ENCODE peak calls at places on chromosomes 4 and X, in five cellular contexts. P, D, J, V and M are unnamed samples.
A peak's percentile ranks its signal among the peaks of the same experiment; 100 is the strongest.

GRCh38 chr4:22668301-22668700 is 24.4 kb upstream of the GBA3 start:
- DNase-seq in D (no peak), P (no peak), V (no peak), J (no peak), M (no peak)

GRCh38 chr4:139851639-139852038 is 186.0 kb downstream of the MGST2 start:
- DNase-seq in P (no peak), V (no peak), D (no peak), J (no peak), M (no peak)

GRCh38 chrX:1592863-1593201 is 1.4 kb downstream of the AKAP17A start:
- DNase-seq in P (no peak), J (no peak), D (no peak), V (no peak), M (no peak)

GRCh38 chr4:74440356-74440755 is 4.6 kb upstream of the AREG start:
- DNase-seq in V (no peak), P (no peak), D (no peak), J (no peak), M (no peak)

GRCh38 chr4:105059337-105059736 is 87.3 kb upstream of the TET2 start:
- DNase-seq in V (peak; percentile 65), P (peak; percentile 38), J (no peak), D (no peak), M (no peak)

GRCh38 chr4:168621806-168622589 is 125.1 kb downstream of the PALLD start:
- DNase-seq in V (no peak), J (no peak), D (no peak), P (no peak), M (no peak)

GRCh38 chrX:4805559-4805958 is 1092.1 kb upstream of the PRKX start:
- DNase-seq in V (no peak), D (peak; percentile 33), J (no peak), P (no peak), M (no peak)

GRCh38 chr4:154779362-154779947 is 1.6 kb upstream of the RBM46 start:
- DNase-seq in J (peak; percentile 10), D (no peak), P (peak; percentile 37), V (no peak), M (no peak)

GRCh38 chr4:123878976-123879375 is 482.4 kb downstream of the SPRY1 start:
- DNase-seq in V (no peak), P (no peak), D (no peak), J (no peak), M (no peak)

GRCh38 chr4:12421364-12421763 is 992.7 kb upstream of the HS3ST1 start:
- DNase-seq in J (no peak), P (no peak), D (no peak), V (no peak), M (no peak)

GRCh38 chr4:31199644-31200043 is 479.5 kb downstream of the PCDH7 start:
- DNase-seq in D (no peak), J (no peak), P (no peak), V (no peak), M (no peak)

GRCh38 chr4:5942947-5943346 is 50.1 kb upstream of the CRMP1 start:
- DNase-seq in D (no peak), P (no peak), J (no peak), V (no peak), M (no peak)

GRCh38 chr4:46491455-46491854 is 101.5 kb upstream of the GABRA2 start:
- DNase-seq in P (no peak), D (no peak), J (no peak), V (no peak), M (no peak)

GRCh38 chr4:153541426-153542096 is 75.4 kb downstream of the TMEM131L start:
- DNase-seq in J (peak; percentile 49), P (no peak), D (no peak), V (no peak), M (no peak)

GRCh38 chrX:40581333-40581910 is 652 bp downstream of the ATP6AP2 start:
- DNase-seq in V (no peak), D (no peak), P (no peak), J (no peak), M (no peak)

GRCh38 chrX:155949098-155949497 is 48.4 kb upstream of the IL9R start:
- DNase-seq in V (no peak), D (no peak), P (no peak), J (no peak), M (no peak)

GRCh38 chr4:7928711-7929505 is 10.8 kb downstream of the AFAP1 start:
- DNase-seq in D (no peak), V (no peak), J (no peak), P (no peak), M (no peak)
- TF ChIP-seq CTCF in D (no peak), V (no peak), J (peak; percentile 22), P (no peak), M (no peak)

GRCh38 chrX:19017271-19017670 is 33.4 kb upstream of the PHKA2 start:
- DNase-seq in P (peak; percentile 16), V (no peak), D (no peak), J (no peak), M (no peak)
- TF ChIP-seq CTCF in P (no peak), V (peak; percentile 70), D (no peak), J (peak; percentile 56), M (no peak)

DNA sequence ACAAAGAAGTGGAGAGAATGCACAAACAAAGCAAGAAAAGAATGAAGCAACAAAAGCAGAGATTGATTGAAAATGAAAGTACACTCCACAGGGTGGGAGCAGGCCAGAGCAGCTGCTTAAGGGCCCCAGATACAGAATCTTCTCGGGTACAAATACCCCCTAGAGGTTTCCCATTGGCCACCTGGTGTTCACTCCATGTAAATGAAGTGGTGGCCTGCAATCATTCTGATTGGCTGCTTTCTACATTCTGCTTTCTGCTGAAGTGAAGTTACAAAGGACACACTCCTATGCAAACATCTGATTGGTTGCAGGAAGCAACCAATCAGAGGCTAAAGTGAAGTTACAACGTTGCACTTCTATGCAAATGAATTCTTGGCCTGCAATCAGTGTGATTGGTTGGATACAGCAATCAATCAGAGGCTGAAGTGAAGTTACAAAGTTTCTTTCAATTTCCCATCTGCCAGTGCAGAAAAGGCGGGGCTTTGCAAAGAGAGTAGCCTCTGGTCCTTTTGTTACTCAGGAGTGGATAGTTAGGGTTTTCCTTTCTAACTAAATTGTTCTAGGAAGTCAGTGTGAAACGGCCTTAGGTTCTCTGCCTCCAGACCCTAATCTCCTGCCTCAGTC is 19.0 kb upstream of the GPC4 start:
- DNase-seq in D (no peak), P (no peak), J (no peak), V (no peak), M (no peak)
- TF ChIP-seq CTCF in D (no peak), P (no peak), J (no peak), V (no peak), M (no peak)

DNA sequence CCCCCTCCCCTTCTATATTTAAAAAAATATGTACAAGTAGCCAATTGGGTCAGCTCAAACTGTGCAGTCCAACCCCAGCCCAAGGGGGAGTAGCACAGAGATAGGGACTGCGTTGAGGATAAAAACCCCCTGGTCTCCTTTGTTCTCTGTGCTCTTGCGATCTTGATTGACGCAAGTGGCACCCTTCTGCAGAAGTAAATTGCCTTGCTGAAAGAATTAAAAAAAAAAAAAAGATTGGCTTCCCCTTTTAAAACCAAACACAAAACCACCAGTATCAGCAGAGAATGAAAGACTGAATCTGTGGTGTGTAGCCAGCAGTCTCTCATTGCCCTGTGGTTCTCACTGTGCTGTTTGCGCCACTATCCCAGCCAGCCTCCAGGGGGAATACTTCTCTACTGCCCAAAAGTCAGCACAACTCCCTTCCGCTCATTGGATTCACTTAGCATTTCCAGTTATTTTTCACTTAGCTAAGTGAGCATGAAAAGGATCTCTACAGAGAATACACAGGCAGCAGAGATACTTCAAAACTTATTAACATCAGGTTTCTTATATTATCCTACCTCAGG is 29.7 kb downstream of the MANBA start:
- DNase-seq in P (no peak), V (no peak), J (no peak), D (no peak), M (no peak)
- TF ChIP-seq CTCF in P (no peak), V (no peak), J (peak; percentile 38), D (no peak), M (no peak)

GRCh38 chrX:103488332-103488731 is 31.0 kb downstream of the RAB40A start:
- DNase-seq in P (no peak), J (no peak), D (no peak), V (no peak), M (no peak)
- TF ChIP-seq CTCF in P (no peak), J (peak; percentile 27), D (no peak), V (peak; percentile 40), M (no peak)

DNA sequence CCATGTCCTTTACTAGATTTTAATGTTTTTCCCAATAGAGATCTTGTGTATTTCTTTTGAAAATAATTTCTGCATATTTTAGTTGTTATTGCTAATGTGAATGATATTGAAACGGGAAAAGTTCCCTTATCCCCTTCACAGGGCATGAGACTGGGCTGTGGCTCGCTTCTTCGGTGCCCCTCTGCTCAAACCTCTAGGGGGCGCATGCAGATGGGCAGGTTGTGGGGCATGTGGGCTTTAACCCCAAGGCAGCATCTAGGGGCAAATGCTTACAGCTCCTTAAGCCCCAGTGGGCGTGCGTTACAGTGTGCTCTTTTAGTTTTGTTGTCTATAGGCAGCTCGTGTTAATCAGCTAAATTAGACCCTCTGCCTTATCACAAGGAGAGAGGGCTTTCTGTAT is 194.7 kb downstream of the OPHN1 start:
- DNase-seq in J (no peak), V (no peak), D (no peak), P (no peak), M (no peak)
- TF ChIP-seq CTCF in J (peak; percentile 48), V (peak; percentile 63), D (no peak), P (no peak), M (no peak)

DNA sequence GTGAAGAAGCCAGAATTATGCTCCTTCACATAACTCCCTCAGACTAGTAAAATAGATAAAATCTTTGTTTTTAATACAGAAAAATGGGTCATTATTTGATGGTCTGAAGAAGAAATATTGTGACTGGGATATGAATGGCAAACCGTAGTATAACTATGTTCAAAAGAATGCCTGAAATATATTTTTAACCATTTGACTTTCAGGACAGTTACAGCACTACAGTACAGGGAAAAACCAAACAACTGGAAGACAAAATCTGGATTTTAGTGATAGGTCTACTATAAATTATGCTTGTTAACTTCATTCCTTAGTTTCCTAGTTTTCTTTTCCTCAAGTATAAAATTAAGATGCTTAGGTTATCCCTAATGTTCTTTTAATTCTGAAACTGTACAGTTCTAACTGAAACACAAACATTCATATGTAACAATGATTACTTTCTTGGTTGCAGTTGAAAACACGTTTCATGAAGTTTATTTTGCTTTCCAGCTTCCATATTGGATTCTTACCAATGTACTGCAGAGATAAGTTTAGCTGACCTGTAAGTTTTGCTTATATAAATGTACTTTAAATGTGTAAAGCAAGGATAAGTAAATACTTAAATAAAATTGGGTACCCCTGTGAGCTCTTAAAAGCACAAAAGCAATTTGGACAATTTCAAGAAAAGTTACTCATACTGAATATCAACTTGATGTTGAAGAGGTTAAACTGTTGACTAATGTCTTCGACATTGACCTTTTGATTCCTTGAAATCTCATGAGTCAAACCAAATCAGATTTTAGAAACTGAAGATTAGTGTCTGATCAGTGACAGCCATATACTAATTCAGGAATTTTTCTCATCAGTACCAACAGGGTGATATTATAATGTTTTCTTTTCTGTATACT is 895 bp downstream of the AFP start:
- DNase-seq in V (no peak), D (no peak), J (no peak), P (no peak), M (no peak)
- TF ChIP-seq CTCF in V (no peak), D (no peak), J (no peak), P (no peak), M (no peak)